ENCODE peak calls at places on chromosomes 12 and 14, in five cellular contexts. Y is Karpas-422, A is GM20000, U is RPMI7951, X is H7. O is an unnamed sample.

GRCh38 chr14:94458558-94459200 is 6.1 kb upstream of the SERPINA11 start:
- DNase-seq in Y (no peak), A (no peak), U (peak), X (no peak), O (no peak)

GRCh38 chr12:3152013-3152412 is 74.8 kb downstream of the TSPAN9 start:
- DNase-seq in Y (no peak), A (no peak), U (no peak), X (peak), O (peak)

GRCh38 chr14:67572608-67573007 is 27.5 kb downstream of the PIGH start:
- DNase-seq in Y (no peak), A (no peak), U (no peak), X (no peak), O (no peak)

GRCh38 chr14:98694541-98694940 is 577.5 kb downstream of the BCL11B start:
- DNase-seq in Y (no peak), A (no peak), U (no peak), X (no peak), O (no peak)

GRCh38 chr14:74161526-74162158 is 76.9 kb downstream of the LIN52 start:
- DNase-seq in Y (no peak), A (no peak), U (no peak), X (peak), O (no peak)

GRCh38 chr14:76768201-76768656 is 7.0 kb downstream of the VASH1 start:
- DNase-seq in Y (no peak), A (peak), U (no peak), X (peak), O (no peak)

GRCh38 chr12:42763682-42764081 is 174.1 kb upstream of the PRICKLE1 start:
- DNase-seq in Y (no peak), A (no peak), U (no peak), X (no peak), O (no peak)

GRCh38 chr14:80584638-80585505 is 356.7 kb downstream of the CEP128 start:
- DNase-seq in Y (no peak), A (no peak), U (peak), X (no peak), O (no peak)

GRCh38 chr14:63840981-63841380 is 11.8 kb upstream of the SYNE2 start:
- DNase-seq in Y (peak), A (no peak), U (peak), X (no peak), O (no peak)

GRCh38 chr12:24752763-24753462 is 196.0 kb downstream of the BCAT1 start:
- DNase-seq in Y (no peak), A (no peak), U (no peak), X (no peak), O (no peak)

GRCh38 chr12:80170915-80171314 is 71.6 kb downstream of the OTOGL start:
- DNase-seq in Y (no peak), A (no peak), U (no peak), X (no peak), O (no peak)

GRCh38 chr12:52360106-52360662 is 7.1 kb downstream of the KRT85 start:
- DNase-seq in Y (no peak), A (no peak), U (no peak), X (no peak), O (no peak)

GRCh38 chr12:7076493-7076892 is 15.8 kb downstream of the C1R start:
- DNase-seq in Y (no peak), A (no peak), U (no peak), X (no peak), O (no peak)

GRCh38 chr12:53886996-53887395 is 51.6 kb upstream of the HOXC13 start:
- DNase-seq in Y (no peak), A (no peak), U (no peak), X (no peak), O (no peak)

GRCh38 chr12:25501565-25501964 is 51.5 kb downstream of the LMNTD1 start:
- DNase-seq in Y (no peak), A (no peak), U (peak), X (no peak), O (no peak)

GRCh38 chr14:50339178-50339804 is 27.2 kb downstream of the DMAC2L start:
- DNase-seq in Y (no peak), A (no peak), U (no peak), X (no peak), O (no peak)

GRCh38 chr12:8894986-8895385 is 19.3 kb upstream of the PHC1 start:
- DNase-seq in Y (no peak), A (no peak), U (no peak), X (no peak), O (no peak)

GRCh38 chr14:29763342-29763858 is 164.2 kb downstream of the PRKD1 start:
- DNase-seq in Y (peak), A (no peak), U (peak), X (no peak), O (no peak)

GRCh38 chr12:78928200-78929074 is 63.9 kb downstream of the SYT1 start:
- DNase-seq in Y (no peak), A (no peak), U (peak), X (no peak), O (no peak)

GRCh38 chr12:6839482-6840201 is 1.1 kb upstream of the GNB3 start:
- DNase-seq in Y (peak), A (peak), U (no peak), X (peak), O (no peak)

GRCh38 chr14:31206536-31207286 is 882 bp downstream of the HECTD1 start:
- DNase-seq in Y (peak), A (peak), U (no peak), X (peak), O (peak)

GRCh38 chr12:46702581-46703344 is 123.0 kb downstream of the SLC38A4 start:
- DNase-seq in Y (no peak), A (no peak), U (peak), X (no peak), O (no peak)

GRCh38 chr14:36241183-36241582 is 64.7 kb upstream of the PTCSC3 start:
- DNase-seq in Y (peak), A (no peak), U (no peak), X (no peak), O (peak)

GRCh38 chr14:22088614-22089359 is 415.2 kb upstream of the OR4E1 start:
- DNase-seq in Y (no peak), A (no peak), U (peak), X (no peak), O (no peak)

GRCh38 chr14:32078794-32079663 is 1.9 kb downstream of the ARHGAP5 start:
- DNase-seq in Y (no peak), A (no peak), U (peak), X (no peak), O (no peak)

GRCh38 chr14:63899953-63900352 is 47.1 kb downstream of the SYNE2 start:
- DNase-seq in Y (no peak), A (no peak), U (no peak), X (no peak), O (no peak)

GRCh38 chr14:69050235-69051184 is 71.4 kb upstream of the ACTN1 start:
- DNase-seq in Y (no peak), A (no peak), U (no peak), X (no peak), O (no peak)

GRCh38 chr12:28974166-28974565 is 174.9 kb upstream of the FAR2 start:
- DNase-seq in Y (no peak), A (no peak), U (peak), X (no peak), O (no peak)

GRCh38 chr14:105021656-105022275 is 883 bp upstream of the CDCA4 start:
- DNase-seq in Y (peak), A (no peak), U (peak), X (peak), O (peak)

GRCh38 chr12:9784326-9784725 is 23.6 kb upstream of the CD69 start:
- DNase-seq in Y (no peak), A (no peak), U (no peak), X (no peak), O (no peak)

GRCh38 chr14:45486599-45486998 is 233.6 kb upstream of the MIS18BP1 start:
- DNase-seq in Y (no peak), A (no peak), U (no peak), X (no peak), O (no peak)

GRCh38 chr12:53205747-53206146 is 1.3 kb downstream of the ITGB7 start:
- DNase-seq in Y (peak), A (peak), U (peak), X (no peak), O (no peak)

O was measured in NCI-H1092 treated with DMSO at 0.1 percent for 48 hours.